ENCODE peak calls at places on chromosome 6, in seven cellular contexts. N, B, Y, C, P, R and A are unnamed samples.

GRCh38 chr6:47034919-47035318 is 7.2 kb downstream of the ADGRF1 start:
- DNase-seq in N (no peak), C (peak), Y (peak), B (peak), R (no peak), P (no peak), A (peak)

GRCh38 chr6:166381381-166381732 is 1.4 kb downstream of the MPC1 start:
- DNase-seq in N (no peak), B (no peak), Y (peak), P (no peak), C (no peak), R (no peak), A (no peak)

GRCh38 chr6:87139236-87139635 is 16.1 kb upstream of the ZNF292 start:
- DNase-seq in C (peak), P (no peak), Y (peak), B (no peak), N (no peak), R (no peak), A (no peak)

GRCh38 chr6:22828179-22829062 is 259.1 kb downstream of the HDGFL1 start:
- DNase-seq in Y (peak), B (peak), C (peak), R (no peak), N (no peak), P (no peak), A (peak)

GRCh38 chr6:26571592-26572296 is 25.0 kb upstream of the ABT1 start:
- DNase-seq in R (no peak), P (no peak), B (peak), Y (peak), N (no peak), C (peak), A (no peak)

GRCh38 chr6:11384531-11385309 is 152.3 kb upstream of the NEDD9 start:
- DNase-seq in N (no peak), C (no peak), Y (no peak), B (no peak), P (no peak), R (no peak), A (peak)

GRCh38 chr6:142377112-142377848 is 75.5 kb downstream of the ADGRG6 start:
- DNase-seq in P (no peak), Y (peak), R (no peak), N (no peak), B (no peak), C (no peak), A (no peak)

GRCh38 chr6:75612921-75613534 is 11.3 kb downstream of the SENP6 start:
- DNase-seq in Y (no peak), R (no peak), B (no peak), N (no peak), C (no peak), P (no peak), A (no peak)

GRCh38 chr6:133136177-133136896 is 104.8 kb upstream of the EYA4 start:
- DNase-seq in P (no peak), R (no peak), C (no peak), B (no peak), N (no peak), Y (no peak), A (no peak)

GRCh38 chr6:89368107-89368506 is 15.6 kb upstream of the UBE2J1 start:
- DNase-seq in B (no peak), P (no peak), N (no peak), C (peak), Y (peak), R (peak), A (no peak)

GRCh38 chr6:79763301-79763700 is 132.2 kb downstream of the SH3BGRL2 start:
- DNase-seq in B (no peak), C (no peak), R (no peak), P (no peak), Y (no peak), N (no peak), A (no peak)

GRCh38 chr6:79764758-79765157 is 133.6 kb downstream of the SH3BGRL2 start:
- DNase-seq in P (no peak), R (no peak), C (no peak), Y (no peak), B (no peak), N (no peak), A (no peak)

GRCh38 chr6:79756496-79756895 is 125.4 kb downstream of the SH3BGRL2 start:
- DNase-seq in N (no peak), R (no peak), P (no peak), Y (no peak), B (no peak), C (no peak), A (peak)

GRCh38 chr6:79762370-79762769 is 131.2 kb downstream of the SH3BGRL2 start:
- DNase-seq in N (no peak), P (no peak), B (no peak), C (no peak), Y (peak), R (no peak), A (no peak)
- TF ChIP-seq CTCF in N (no peak), P (no peak), B (no peak), C (no peak), Y (peak), R (no peak), A (peak)

DNA sequence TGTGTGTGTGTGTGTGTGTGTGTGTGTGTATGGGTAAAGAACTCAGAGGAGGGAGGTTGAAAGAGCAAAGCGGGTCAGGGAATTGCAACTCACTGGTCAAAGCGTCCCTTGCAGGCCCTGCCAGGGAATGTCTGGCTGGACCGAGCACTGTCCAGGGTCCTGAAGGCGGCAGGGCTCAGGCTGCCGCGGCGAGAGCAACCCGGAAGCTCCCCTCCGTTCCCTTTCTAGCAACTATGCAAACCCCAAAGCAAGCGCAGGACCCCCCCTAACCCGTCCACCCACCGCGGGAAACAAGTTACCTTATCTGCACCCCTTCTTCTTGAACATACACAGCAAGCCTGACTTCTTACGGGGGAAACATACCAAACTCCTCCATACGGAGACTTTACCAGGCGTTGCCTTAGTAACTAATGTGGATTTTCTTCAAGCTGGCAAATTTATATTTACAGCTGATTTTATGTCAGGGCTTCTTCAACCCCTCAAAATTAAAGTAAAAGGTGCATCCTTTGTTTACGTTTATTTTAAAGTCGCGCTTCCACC is 542 bp upstream of the GRM1 start:
- DNase-seq in N (peak), R (peak), P (peak), B (no peak), C (peak), Y (peak), A (no peak)
- H3K4me3 ChIP-seq in N (no peak), R (no peak), P (peak), B (no peak), C (no peak), Y (no peak), A (no peak)

DNA sequence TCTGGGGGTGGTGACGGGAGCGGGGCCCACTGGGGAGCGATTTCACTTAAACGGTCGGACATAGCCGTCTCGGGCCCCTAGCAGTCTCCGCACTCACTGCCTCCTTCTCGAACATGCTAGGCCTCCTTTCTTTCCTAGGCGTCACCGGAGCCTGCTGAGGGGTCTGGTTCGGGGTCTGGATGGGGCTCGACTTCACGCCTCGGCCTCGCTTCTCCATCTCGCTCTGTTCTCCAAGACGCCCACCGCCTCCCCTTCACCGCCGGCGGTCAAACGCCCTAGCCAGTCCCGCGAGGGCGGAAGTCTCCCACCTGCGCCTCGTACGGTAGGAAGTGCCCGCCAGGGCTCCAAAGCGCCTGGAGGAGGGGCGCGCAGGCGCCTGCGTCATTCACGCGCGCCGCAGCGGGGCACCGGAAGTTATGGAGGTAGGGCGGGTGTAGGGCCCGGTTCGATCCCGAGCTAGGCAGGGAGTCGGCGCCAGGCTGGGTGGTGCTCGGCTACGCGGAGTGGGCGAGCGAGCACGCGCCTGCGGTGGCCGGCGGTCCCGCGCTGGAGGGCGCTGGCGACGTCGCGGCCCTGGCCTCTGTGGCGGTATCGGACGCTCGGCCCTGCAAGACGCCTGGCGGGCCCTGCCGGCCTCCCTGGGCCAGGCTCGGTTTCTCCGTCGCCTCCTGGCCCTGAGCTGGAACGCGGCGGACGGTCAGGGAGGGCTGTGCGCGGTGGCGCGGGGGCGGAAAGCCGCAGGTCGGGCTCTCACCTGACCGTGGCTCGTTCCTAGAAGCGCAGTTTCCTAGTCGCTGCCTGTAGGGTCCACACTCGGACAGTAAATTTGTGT is at the start of the genes DYNLT2 and ERMARD:
- DNase-seq in N (peak), R (peak), Y (peak), B (peak), C (peak), P (peak), A (peak)
- TF ChIP-seq CTCF in N (no peak), R (peak), Y (no peak), B (no peak), C (peak), P (no peak), A (peak)

GRCh38 chr6:154508573-154509375 is 1.7 kb downstream of the CNKSR3 start:
- DNase-seq in Y (peak), C (no peak), P (no peak), B (peak), R (no peak), N (no peak), A (no peak)

GRCh38 chr6:154504865-154505449 is 5.5 kb downstream of the CNKSR3 start:
- DNase-seq in Y (no peak), P (no peak), R (no peak), B (no peak), N (no peak), C (no peak), A (no peak)

GRCh38 chr6:154509421-154510143 is 903 bp downstream of the CNKSR3 start:
- DNase-seq in N (peak), C (no peak), Y (peak), B (no peak), R (peak), P (peak), A (no peak)

GRCh38 chr6:154506108-154506507 is 4.4 kb downstream of the CNKSR3 start:
- DNase-seq in B (no peak), P (no peak), Y (no peak), C (no peak), R (no peak), N (no peak), A (no peak)

DNA sequence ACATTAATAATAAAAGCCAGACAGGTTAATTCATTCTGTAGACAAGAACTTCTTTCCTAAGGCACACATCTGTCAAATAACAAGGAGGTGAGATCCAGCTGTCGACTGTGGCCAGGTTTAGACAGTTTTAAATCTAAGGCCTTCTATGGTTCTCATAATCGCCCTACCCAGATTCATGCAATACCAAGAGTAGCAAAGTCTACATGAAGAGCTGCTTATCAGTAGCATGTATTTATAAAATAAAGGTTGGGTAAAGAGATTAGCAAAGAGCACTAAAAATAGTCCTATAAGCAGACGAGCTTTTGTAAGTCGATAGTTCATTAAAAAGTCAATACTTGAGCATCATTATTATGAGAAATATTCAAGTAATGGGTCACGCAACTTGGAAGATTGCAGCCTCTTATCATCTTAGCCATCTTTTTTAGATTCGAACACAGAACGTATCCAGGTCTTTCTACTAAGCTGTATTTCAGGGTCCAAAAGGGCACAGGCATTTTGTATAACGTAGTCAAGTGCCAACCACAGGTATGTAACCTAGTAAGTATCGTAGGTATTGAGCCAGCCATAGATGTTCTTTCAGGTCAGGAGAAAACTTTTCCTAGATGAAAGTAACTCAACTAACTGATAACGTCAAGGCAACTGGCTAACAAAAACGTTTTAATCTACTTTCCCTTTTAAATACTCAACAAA is 3.1 kb downstream of the CNKSR3 start:
- DNase-seq in Y (no peak), C (no peak), P (no peak), N (no peak), B (no peak), R (no peak), A (no peak)
- H3K4me3 ChIP-seq in Y (no peak), C (no peak), P (peak), N (no peak), B (no peak), R (peak), A (no peak)

GRCh38 chr6:33171889-33172203 is 20.4 kb downstream of the COL11A2 start:
- DNase-seq in B (no peak), N (no peak), R (peak), Y (no peak), P (no peak), C (no peak), A (no peak)

GRCh38 chr6:33170176-33171095 is 21.8 kb downstream of the COL11A2 start:
- DNase-seq in R (no peak), Y (no peak), P (no peak), N (no peak), B (no peak), C (no peak), A (no peak)

GRCh38 chr6:33173228-33174180 is 18.8 kb downstream of the COL11A2 start:
- DNase-seq in Y (no peak), N (no peak), B (no peak), R (no peak), P (no peak), C (no peak), A (no peak)

GRCh38 chr6:33171096-33171888 is 21.0 kb downstream of the COL11A2 start:
- DNase-seq in Y (no peak), R (peak), B (no peak), P (no peak), N (no peak), C (no peak), A (no peak)

DNA sequence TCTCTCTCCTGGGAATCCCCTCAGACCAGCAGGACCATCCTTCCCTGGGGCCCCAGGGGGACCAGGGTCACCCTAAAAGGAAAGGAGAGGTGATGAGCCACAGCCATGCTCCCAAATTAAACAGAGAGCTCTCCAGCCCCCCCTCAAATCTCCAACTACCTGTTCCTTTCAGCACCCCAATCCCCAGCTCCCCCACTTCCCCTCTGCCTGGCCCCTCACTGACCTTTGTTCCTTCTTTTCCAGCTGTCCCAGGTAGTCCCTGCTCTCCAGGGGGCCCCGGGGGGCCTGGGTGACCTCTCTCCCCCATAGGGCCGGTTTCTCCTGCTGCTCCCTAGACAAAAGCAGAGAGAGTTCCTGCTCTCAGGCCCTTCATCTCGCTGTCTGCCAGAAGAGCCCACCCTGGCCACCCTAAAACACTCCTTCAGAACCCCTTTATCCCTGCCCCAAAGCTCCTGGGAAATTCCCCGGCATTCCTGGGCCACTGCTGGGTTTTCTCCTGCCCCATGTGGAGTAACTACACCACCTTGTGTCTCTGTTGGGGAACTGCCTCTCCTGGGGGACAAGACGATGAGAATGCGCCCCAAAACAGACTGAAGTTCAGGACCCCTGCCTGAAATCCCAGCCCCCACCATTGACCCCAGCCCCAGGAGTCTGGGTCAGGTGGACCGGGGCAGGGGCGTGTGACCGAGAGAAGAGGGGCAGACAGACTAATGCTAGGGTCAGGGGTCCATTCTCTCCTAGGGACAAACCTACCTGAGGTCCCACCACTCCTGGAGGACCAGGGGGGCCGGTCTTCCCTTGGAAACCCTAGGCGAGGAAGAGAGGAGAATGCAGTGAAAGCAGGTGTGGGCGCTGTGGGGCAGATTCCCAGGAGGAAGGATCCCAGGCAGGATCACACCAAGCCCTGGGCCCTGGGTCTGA is 19.7 kb downstream of the COL11A2 start:
- DNase-seq in C (no peak), R (peak), B (no peak), P (no peak), Y (peak), N (no peak), A (no peak)
- TF ChIP-seq CTCF in C (peak), R (peak), B (peak), P (peak), Y (peak), N (peak), A (peak)

GRCh38 chr6:19298422-19298821 is 538.7 kb upstream of the ID4 start:
- DNase-seq in Y (no peak), B (no peak), R (no peak), C (no peak), N (no peak), P (no peak), A (no peak)
- H3K4me3 ChIP-seq in Y (no peak), B (no peak), R (no peak), C (no peak), N (no peak), P (no peak), A (no peak)